ENCODE peak calls at places on chromosomes 3 and 15, in seven cellular contexts. O is colonic mucosa, S is neural crest cell, C is NCI-H748 treated with DMSO at 0.1 percent for 48 hours, V is heart left ventricle, R is MM.1S, U is psoas muscle. T is an unnamed sample.

GRCh38 chr3:98587654-98588532 is 5.5 kb downstream of the CPOX start:
- DNase-seq in O (no peak), S (no peak), C (no peak), V (no peak), R (no peak), U (no peak), T (no peak)

GRCh38 chr3:32743934-32744333 is 58.9 kb downstream of the CNOT10 start:
- DNase-seq in O (peak), S (no peak), C (no peak), V (no peak), R (no peak), U (no peak), T (no peak)

GRCh38 chr15:91456251-91456718 is 356.2 kb downstream of the SV2B start:
- DNase-seq in O (no peak), S (no peak), C (no peak), V (no peak), R (no peak), U (no peak), T (peak)

GRCh38 chr3:171986755-171987535 is 52.4 kb upstream of the FNDC3B start:
- DNase-seq in O (no peak), S (no peak), C (no peak), V (no peak), R (no peak), U (no peak), T (no peak)

GRCh38 chr15:43150171-43150929 is 17.0 kb downstream of the TMEM62 start:
- DNase-seq in O (no peak), S (no peak), C (no peak), V (no peak), R (no peak), U (no peak), T (no peak)

GRCh38 chr3:112463250-112463649 is 36.0 kb downstream of the BTLA start:
- DNase-seq in O (no peak), S (no peak), C (no peak), V (no peak), R (no peak), U (no peak), T (no peak)

GRCh38 chr15:43376017-43376705 is 5.3 kb downstream of the TUBGCP4 start:
- DNase-seq in O (peak), S (peak), C (no peak), V (no peak), R (peak), U (no peak), T (peak)

GRCh38 chr3:76047368-76047767 is 262.0 kb upstream of the ZNF717 start:
- DNase-seq in O (no peak), S (no peak), C (no peak), V (no peak), R (no peak), U (no peak), T (no peak)

GRCh38 chr3:158768361-158768787 is 33.5 kb upstream of the MFSD1 start:
- DNase-seq in O (peak), S (no peak), C (no peak), V (peak), R (no peak), U (peak), T (no peak)

GRCh38 chr3:63981980-63982379 is 41.3 kb downstream of the PSMD6 start:
- DNase-seq in O (no peak), S (no peak), C (no peak), V (no peak), R (no peak), U (no peak), T (no peak)

GRCh38 chr3:66638717-66639116 is 137.9 kb upstream of the LRIG1 start:
- DNase-seq in O (no peak), S (no peak), C (no peak), V (no peak), R (no peak), U (no peak), T (no peak)

GRCh38 chr3:44048949-44049348 is 192.7 kb upstream of the TOPAZ1 start:
- DNase-seq in O (no peak), S (no peak), C (no peak), V (no peak), R (no peak), U (no peak), T (no peak)

GRCh38 chr15:62547584-62547983 is 382.5 kb upstream of the C2CD4B start:
- DNase-seq in O (no peak), S (no peak), C (no peak), V (peak), R (no peak), U (peak), T (no peak)

GRCh38 chr3:136960838-136961836 is 3.4 kb downstream of the IL20RB start:
- DNase-seq in O (no peak), S (no peak), C (no peak), V (no peak), R (no peak), U (no peak), T (no peak)

GRCh38 chr3:142056656-142057330 is 92.6 kb downstream of the TFDP2 start:
- DNase-seq in O (no peak), S (no peak), C (no peak), V (no peak), R (no peak), U (no peak), T (no peak)

GRCh38 chr15:89514596-89515406 is 18.4 kb upstream of the RHCG start:
- DNase-seq in O (no peak), S (no peak), C (no peak), V (no peak), R (no peak), U (no peak), T (no peak)

GRCh38 chr15:99436472-99437314 is 129.1 kb upstream of the MEF2A start:
- DNase-seq in O (peak), S (no peak), C (no peak), V (no peak), R (no peak), U (peak), T (no peak)

GRCh38 chr3:142279965-142280590 is 54.7 kb upstream of the GK5 start:
- DNase-seq in O (peak), S (peak), C (peak), V (peak), R (peak), U (no peak), T (peak)

GRCh38 chr3:112640864-112641751 is at the start of gene CCDC80:
- DNase-seq in O (no peak), S (peak), C (no peak), V (no peak), R (no peak), U (no peak), T (no peak)

GRCh38 chr15:27028836-27029482 is 58.0 kb downstream of the GABRG3 start:
- DNase-seq in O (no peak), S (no peak), C (no peak), V (no peak), R (peak), U (no peak), T (peak)

GRCh38 chr3:41673643-41674042 is 288.3 kb downstream of the ULK4 start:
- DNase-seq in O (no peak), S (no peak), C (no peak), V (no peak), R (no peak), U (no peak), T (no peak)

GRCh38 chr15:68051109-68051508 is 3.0 kb upstream of the PIAS1 start:
- DNase-seq in O (no peak), S (no peak), C (no peak), V (no peak), R (peak), U (no peak), T (no peak)

GRCh38 chr3:100891033-100891432 is 102.2 kb downstream of the ABI3BP start:
- DNase-seq in O (no peak), S (no peak), C (no peak), V (no peak), R (no peak), U (no peak), T (no peak)